ENCODE peak calls at places on chromosome 6, in six cellular contexts. C, K, B, Y, H and W are unnamed samples.

GRCh38 chr6:18640134-18640533 is 253.0 kb downstream of the RNF144B start:
- DNase-seq in C (no peak), K (no peak), B (no peak), Y (no peak), H (no peak), W (no peak)

GRCh38 chr6:125046107-125046925 is 84.1 kb downstream of the RNF217 start:
- DNase-seq in C (no peak), K (no peak), B (no peak), Y (no peak), H (peak; percentile 100), W (no peak)

GRCh38 chr6:131840936-131841583 is 33.2 kb downstream of the ENPP1 start:
- DNase-seq in C (no peak), K (no peak), B (no peak), Y (no peak), H (no peak), W (no peak)

GRCh38 chr6:38262041-38262440 is 377.7 kb downstream of the BTBD9 start:
- DNase-seq in C (no peak), K (no peak), B (peak; percentile 90), Y (no peak), H (peak; percentile 67), W (no peak)

GRCh38 chr6:129981598-129981997 is 36.8 kb upstream of the L3MBTL3 start:
- DNase-seq in C (no peak), K (no peak), B (peak; percentile 10), Y (no peak), H (peak; percentile 2), W (no peak)

GRCh38 chr6:143068001-143068400 is 7.3 kb downstream of the AIG1 start:
- DNase-seq in C (no peak), K (no peak), B (no peak), Y (no peak), H (no peak), W (no peak)

GRCh38 chr6:158558415-158559306 is 1.2 kb upstream of the TMEM181 start:
- DNase-seq in C (no peak), K (no peak), B (no peak), Y (no peak), H (no peak), W (no peak)

GRCh38 chr6:40642837-40643236 is 55.7 kb upstream of the LRFN2 start:
- DNase-seq in C (no peak), K (no peak), B (no peak), Y (no peak), H (no peak), W (no peak)

GRCh38 chr6:124943658-124944057 is 18.6 kb upstream of the RNF217 start:
- DNase-seq in C (no peak), K (no peak), B (no peak), Y (no peak), H (peak; percentile 48), W (no peak)

GRCh38 chr6:136989591-136990578 is 54.9 kb downstream of the IL20RA start:
- DNase-seq in C (no peak), K (no peak), B (no peak), Y (no peak), H (no peak), W (peak; percentile 5)

GRCh38 chr6:13234130-13234529 is 94.2 kb downstream of the TBC1D7 start:
- DNase-seq in C (no peak), K (no peak), B (no peak), Y (no peak), H (peak; percentile 43), W (no peak)

GRCh38 chr6:14089224-14089623 is 28.3 kb upstream of the CD83 start:
- DNase-seq in C (no peak), K (no peak), B (no peak), Y (no peak), H (no peak), W (no peak)

GRCh38 chr6:53614676-53615075 is 50.9 kb downstream of the KLHL31 start:
- DNase-seq in C (no peak), K (no peak), B (no peak), Y (no peak), H (no peak), W (no peak)

GRCh38 chr6:15527838-15528617 is 134.8 kb downstream of the DTNBP1 start:
- DNase-seq in C (no peak), K (no peak), B (no peak), Y (no peak), H (no peak), W (no peak)

GRCh38 chr6:39396854-39397253 is 74.4 kb upstream of the KCNK16 start:
- DNase-seq in C (no peak), K (no peak), B (no peak), Y (no peak), H (no peak), W (no peak)

GRCh38 chr6:63862486-63863198 is 227.0 kb downstream of the PHF3 start:
- DNase-seq in C (no peak), K (no peak), B (no peak), Y (no peak), H (no peak), W (no peak)

GRCh38 chr6:39488255-39488881 is 165.9 kb upstream of the KCNK16 start:
- DNase-seq in C (no peak), K (no peak), B (no peak), Y (no peak), H (no peak), W (no peak)

GRCh38 chr6:43989556-43990248 is 137.6 kb downstream of the MRPL14 start:
- DNase-seq in C (no peak), K (no peak), B (no peak), Y (no peak), H (no peak), W (no peak)

GRCh38 chr6:85389180-85389797 is 60.6 kb upstream of the NT5E start:
- DNase-seq in C (no peak), K (no peak), B (no peak), Y (no peak), H (no peak), W (peak; percentile 78)

GRCh38 chr6:17503051-17503450 is 97.1 kb upstream of the FAM8A1 start:
- DNase-seq in C (no peak), K (no peak), B (no peak), Y (no peak), H (no peak), W (no peak)

GRCh38 chr6:99294786-99295185 is 54.7 kb downstream of the FAXC start:
- DNase-seq in C (no peak), K (no peak), B (no peak), Y (no peak), H (no peak), W (no peak)

GRCh38 chr6:147642458-147642857 is 134.0 kb downstream of the SAMD5 start:
- DNase-seq in C (no peak), K (no peak), B (no peak), Y (no peak), H (peak; percentile 9), W (no peak)

GRCh38 chr6:24990227-24990843 is 54.6 kb upstream of the RIPOR2 start:
- DNase-seq in C (no peak), K (no peak), B (peak; percentile 23), Y (no peak), H (no peak), W (no peak)

GRCh38 chr6:89148016-89148750 is 2.3 kb downstream of the PM20D2 start:
- DNase-seq in C (no peak), K (no peak), B (no peak), Y (no peak), H (no peak), W (no peak)

DNA sequence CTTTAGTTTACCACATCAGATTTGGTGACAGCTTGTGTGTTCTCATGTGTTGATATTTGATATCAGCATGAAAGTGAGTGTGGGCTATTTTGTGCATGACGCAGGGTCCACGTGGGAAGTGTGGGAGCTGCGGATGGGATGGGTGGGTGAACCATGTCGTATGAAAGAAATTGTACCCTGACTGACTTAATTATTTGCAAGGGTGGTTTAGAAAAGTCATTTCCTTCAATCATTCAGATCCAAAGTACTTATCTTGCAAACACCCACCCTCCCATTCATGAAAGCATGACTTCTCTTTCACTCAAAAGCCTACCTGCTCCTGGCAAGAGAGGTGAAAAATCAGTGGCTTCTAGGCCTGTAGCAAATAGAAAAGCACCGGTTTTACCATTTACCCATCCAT is 91.8 kb upstream of the BACH2 start:
- DNase-seq in C (no peak), K (no peak), B (no peak), Y (no peak), H (no peak), W (no peak)
- H3K4me1 ChIP-seq in C (peaks cover 9% of the 10 kb centered on the region), K (no peaks in the 10 kb centered on the region), B (no peaks in the 10 kb centered on the region), Y (no peaks in the 10 kb centered on the region), H (no peaks in the 10 kb centered on the region), W (no peaks in the 10 kb centered on the region)

GRCh38 chr6:167832497-167833395 is 6.0 kb downstream of the AFDN start:
- DNase-seq in C (no peak), K (no peak), B (no peak), Y (no peak), H (no peak), W (peak; percentile 77)
- H3K4me1 ChIP-seq in C (peaks cover 4% of the 10 kb centered on the region), K (peaks cover 57% of the 10 kb centered on the region), B (peaks cover 27% of the 10 kb centered on the region), Y (no peaks in the 10 kb centered on the region), H (peaks cover 34% of the 10 kb centered on the region), W (no peaks in the 10 kb centered on the region)

GRCh38 chr6:42195415-42195814 is 659 bp upstream of the GUCA1B start:
- DNase-seq in C (no peak), K (no peak), B (no peak), Y (no peak), H (no peak), W (no peak)
- H3K4me1 ChIP-seq in C (no peaks in the 10 kb centered on the region), K (no peaks in the 10 kb centered on the region), B (peaks cover 6% of the 10 kb centered on the region), Y (no peaks in the 10 kb centered on the region), H (peaks cover 32% of the 10 kb centered on the region), W (no peaks in the 10 kb centered on the region)

DNA sequence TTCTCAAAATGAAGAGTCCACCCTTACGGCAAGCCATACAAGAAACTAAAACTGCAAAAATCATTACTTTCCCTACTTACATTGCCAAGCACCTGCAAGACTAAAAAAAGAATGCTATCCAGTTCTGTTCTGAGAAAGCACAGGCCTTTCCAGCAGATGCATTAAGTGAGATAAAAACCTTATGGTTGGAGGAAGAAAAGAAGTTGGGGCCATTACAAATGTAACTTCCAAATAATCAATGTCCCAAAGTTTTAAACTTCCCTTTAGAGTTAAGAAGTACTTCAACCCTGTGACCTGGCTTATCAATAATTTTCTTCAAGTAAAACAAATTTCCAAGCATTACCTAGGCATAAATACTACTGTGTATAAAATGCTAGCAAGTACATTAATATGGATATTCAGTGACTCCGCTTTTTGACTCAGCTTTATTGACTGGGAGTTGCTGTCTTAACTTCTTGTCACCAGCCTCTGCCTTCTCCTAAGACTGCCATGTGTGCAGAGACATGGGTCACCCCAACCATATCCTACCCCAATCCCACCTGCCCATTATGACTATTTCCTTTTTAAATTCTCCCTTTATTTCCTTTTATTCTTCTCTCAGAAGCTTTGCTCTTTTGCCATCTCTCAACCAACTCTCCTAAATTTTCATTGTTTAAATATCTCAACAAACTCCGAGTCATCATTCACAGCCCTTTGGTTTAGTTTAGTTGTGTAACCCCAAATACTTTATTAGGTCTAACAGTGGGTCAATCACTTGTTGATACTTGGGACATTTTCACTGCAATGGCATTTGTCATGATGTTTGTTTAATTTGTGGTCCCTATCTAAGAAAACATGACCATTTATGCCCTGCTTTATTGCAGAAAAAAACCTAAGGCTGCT is 49.7 kb downstream of the SLC22A23 start:
- DNase-seq in C (no peak), K (no peak), B (no peak), Y (no peak), H (no peak), W (no peak)
- H3K4me1 ChIP-seq in C (no peaks in the 10 kb centered on the region), K (peaks cover 16% of the 10 kb centered on the region), B (no peaks in the 10 kb centered on the region), Y (no peaks in the 10 kb centered on the region), H (peaks cover 25% of the 10 kb centered on the region), W (peaks cover 19% of the 10 kb centered on the region)